ENCODE peak calls at places on chromosomes 4 and X, in nine cellular contexts. One of them, this sample, is unnamed.

GRCh38 chr4:55725057-55725456 is 89.0 kb upstream of the NMU start:
- DNase-seq in GM12878: no peak
- DNase-seq in upper lobe of right lung: no peak
- DNase-seq in sciatic nerve: no peak
- DNase-seq in astrocyte of the cerebellum: no peak
- DNase-seq in right lobe of liver: no peak
- DNase-seq in GM13976: no peak
- DNase-seq in activated naive CD4-positive, alpha-beta T cell: no peak
- DNase-seq in NCI-H2029 treated with DMSO at 0.1 percent for 48 hours: no peak
- DNase-seq in this sample: peak; percentile 5

GRCh38 chr4:23455482-23455881 is 434.4 kb downstream of the PPARGC1A start:
- DNase-seq in NCI-H2029 treated with DMSO at 0.1 percent for 48 hours: no peak
- DNase-seq in right lobe of liver: no peak
- DNase-seq in activated naive CD4-positive, alpha-beta T cell: no peak
- DNase-seq in GM12878: no peak
- DNase-seq in upper lobe of right lung: no peak
- DNase-seq in sciatic nerve: no peak
- DNase-seq in GM13976: no peak
- DNase-seq in astrocyte of the cerebellum: peak; percentile 4
- DNase-seq in this sample: no peak

GRCh38 chr4:123298798-123299197 is 97.8 kb upstream of the SPRY1 start:
- DNase-seq in right lobe of liver: no peak
- DNase-seq in NCI-H2029 treated with DMSO at 0.1 percent for 48 hours: no peak
- DNase-seq in upper lobe of right lung: no peak
- DNase-seq in GM12878: no peak
- DNase-seq in sciatic nerve: no peak
- DNase-seq in activated naive CD4-positive, alpha-beta T cell: no peak
- DNase-seq in astrocyte of the cerebellum: no peak
- DNase-seq in GM13976: no peak
- DNase-seq in this sample: no peak

GRCh38 chr4:58192217-58192616 is 1082.0 kb upstream of the IGFBP7 start:
- DNase-seq in NCI-H2029 treated with DMSO at 0.1 percent for 48 hours: no peak
- DNase-seq in GM13976: no peak
- DNase-seq in right lobe of liver: no peak
- DNase-seq in upper lobe of right lung: no peak
- DNase-seq in activated naive CD4-positive, alpha-beta T cell: no peak
- DNase-seq in sciatic nerve: no peak
- DNase-seq in GM12878: no peak
- DNase-seq in astrocyte of the cerebellum: no peak
- DNase-seq in this sample: no peak

GRCh38 chrX:44733931-44734330 is 109.9 kb upstream of the DUSP21 start:
- DNase-seq in NCI-H2029 treated with DMSO at 0.1 percent for 48 hours: no peak
- DNase-seq in GM13976: no peak
- DNase-seq in sciatic nerve: no peak
- DNase-seq in activated naive CD4-positive, alpha-beta T cell: no peak
- DNase-seq in right lobe of liver: no peak
- DNase-seq in astrocyte of the cerebellum: no peak
- DNase-seq in GM12878: no peak
- DNase-seq in upper lobe of right lung: no peak
- DNase-seq in this sample: no peak

GRCh38 chr4:94298725-94299252 is 43.8 kb downstream of the HPGDS start:
- DNase-seq in activated naive CD4-positive, alpha-beta T cell: no peak
- DNase-seq in sciatic nerve: no peak
- DNase-seq in upper lobe of right lung: no peak
- DNase-seq in astrocyte of the cerebellum: no peak
- DNase-seq in NCI-H2029 treated with DMSO at 0.1 percent for 48 hours: no peak
- DNase-seq in GM12878: no peak
- DNase-seq in right lobe of liver: no peak
- DNase-seq in GM13976: no peak
- DNase-seq in this sample: no peak

GRCh38 chr4:21888195-21888976 is 60.2 kb downstream of the KCNIP4 start:
- DNase-seq in right lobe of liver: no peak
- DNase-seq in GM12878: no peak
- DNase-seq in upper lobe of right lung: no peak
- DNase-seq in NCI-H2029 treated with DMSO at 0.1 percent for 48 hours: no peak
- DNase-seq in astrocyte of the cerebellum: peak; percentile 80
- DNase-seq in GM13976: no peak
- DNase-seq in activated naive CD4-positive, alpha-beta T cell: no peak
- DNase-seq in sciatic nerve: no peak
- DNase-seq in this sample: no peak

GRCh38 chr4:158192439-158193158 is 17.7 kb upstream of the TMEM144 start:
- DNase-seq in activated naive CD4-positive, alpha-beta T cell: no peak
- DNase-seq in astrocyte of the cerebellum: no peak
- DNase-seq in GM13976: no peak
- DNase-seq in sciatic nerve: no peak
- DNase-seq in upper lobe of right lung: no peak
- DNase-seq in right lobe of liver: no peak
- DNase-seq in NCI-H2029 treated with DMSO at 0.1 percent for 48 hours: no peak
- DNase-seq in GM12878: no peak
- DNase-seq in this sample: no peak

GRCh38 chrX:153580700-153581386 is 18.1 kb downstream of the CCNQ start:
- DNase-seq in NCI-H2029 treated with DMSO at 0.1 percent for 48 hours: no peak
- DNase-seq in upper lobe of right lung: no peak
- DNase-seq in astrocyte of the cerebellum: no peak
- DNase-seq in sciatic nerve: no peak
- DNase-seq in activated naive CD4-positive, alpha-beta T cell: no peak
- DNase-seq in GM12878: no peak
- DNase-seq in right lobe of liver: no peak
- DNase-seq in GM13976: no peak
- DNase-seq in this sample: no peak

GRCh38 chr4:77765720-77766119 is 53.4 kb downstream of the CNOT6L start:
- DNase-seq in right lobe of liver: no peak
- DNase-seq in activated naive CD4-positive, alpha-beta T cell: no peak
- DNase-seq in upper lobe of right lung: no peak
- DNase-seq in sciatic nerve: no peak
- DNase-seq in NCI-H2029 treated with DMSO at 0.1 percent for 48 hours: no peak
- DNase-seq in astrocyte of the cerebellum: no peak
- DNase-seq in GM13976: no peak
- DNase-seq in GM12878: no peak
- DNase-seq in this sample: no peak

GRCh38 chr4:92253550-92253949 is 50.2 kb upstream of the GRID2 start:
- DNase-seq in activated naive CD4-positive, alpha-beta T cell: no peak
- DNase-seq in upper lobe of right lung: no peak
- DNase-seq in right lobe of liver: no peak
- DNase-seq in NCI-H2029 treated with DMSO at 0.1 percent for 48 hours: no peak
- DNase-seq in GM12878: no peak
- DNase-seq in GM13976: no peak
- DNase-seq in astrocyte of the cerebellum: no peak
- DNase-seq in sciatic nerve: no peak
- DNase-seq in this sample: no peak

GRCh38 chr4:36758779-36759178 is 477.4 kb downstream of the DTHD1 start:
- DNase-seq in astrocyte of the cerebellum: no peak
- DNase-seq in GM12878: no peak
- DNase-seq in sciatic nerve: no peak
- DNase-seq in GM13976: no peak
- DNase-seq in upper lobe of right lung: no peak
- DNase-seq in NCI-H2029 treated with DMSO at 0.1 percent for 48 hours: no peak
- DNase-seq in activated naive CD4-positive, alpha-beta T cell: no peak
- DNase-seq in right lobe of liver: no peak
- DNase-seq in this sample: no peak

GRCh38 chrX:11787564-11787963 is 29.5 kb downstream of the MSL3 start:
- DNase-seq in GM13976: no peak
- DNase-seq in sciatic nerve: peak; percentile 86
- DNase-seq in right lobe of liver: no peak
- DNase-seq in astrocyte of the cerebellum: peak; percentile 31
- DNase-seq in upper lobe of right lung: peak; percentile 69
- DNase-seq in NCI-H2029 treated with DMSO at 0.1 percent for 48 hours: no peak
- DNase-seq in activated naive CD4-positive, alpha-beta T cell: peak; percentile 60
- DNase-seq in GM12878: no peak
- DNase-seq in this sample: peak; percentile 46

GRCh38 chrX:98380556-98380955 is 1496.8 kb downstream of the RPA4 start:
- DNase-seq in astrocyte of the cerebellum: no peak
- DNase-seq in right lobe of liver: no peak
- DNase-seq in sciatic nerve: no peak
- DNase-seq in GM12878: no peak
- DNase-seq in upper lobe of right lung: no peak
- DNase-seq in GM13976: no peak
- DNase-seq in activated naive CD4-positive, alpha-beta T cell: no peak
- DNase-seq in NCI-H2029 treated with DMSO at 0.1 percent for 48 hours: no peak
- DNase-seq in this sample: no peak

GRCh38 chr4:47804598-47804997 is 33.3 kb downstream of the CORIN start:
- DNase-seq in NCI-H2029 treated with DMSO at 0.1 percent for 48 hours: no peak
- DNase-seq in right lobe of liver: no peak
- DNase-seq in sciatic nerve: no peak
- DNase-seq in activated naive CD4-positive, alpha-beta T cell: no peak
- DNase-seq in astrocyte of the cerebellum: no peak
- DNase-seq in GM12878: no peak
- DNase-seq in GM13976: no peak
- DNase-seq in upper lobe of right lung: no peak
- DNase-seq in this sample: no peak

GRCh38 chr4:181897935-181898334 is 345.3 kb upstream of the TENM3 start:
- DNase-seq in activated naive CD4-positive, alpha-beta T cell: no peak
- DNase-seq in right lobe of liver: no peak
- DNase-seq in NCI-H2029 treated with DMSO at 0.1 percent for 48 hours: no peak
- DNase-seq in GM12878: no peak
- DNase-seq in upper lobe of right lung: no peak
- DNase-seq in sciatic nerve: no peak
- DNase-seq in GM13976: no peak
- DNase-seq in astrocyte of the cerebellum: no peak
- DNase-seq in this sample: no peak

GRCh38 chrX:64394059-64394873 is 986 bp downstream of the MTMR8 start:
- DNase-seq in upper lobe of right lung: no peak
- DNase-seq in sciatic nerve: no peak
- DNase-seq in astrocyte of the cerebellum: no peak
- DNase-seq in GM12878: no peak
- DNase-seq in GM13976: peak; percentile 14
- DNase-seq in activated naive CD4-positive, alpha-beta T cell: no peak
- DNase-seq in NCI-H2029 treated with DMSO at 0.1 percent for 48 hours: no peak
- DNase-seq in right lobe of liver: no peak
- DNase-seq in this sample: no peak

GRCh38 chr4:69322055-69322454 is 41.8 kb downstream of the UGT2B28 start:
- DNase-seq in right lobe of liver: no peak
- DNase-seq in sciatic nerve: no peak
- DNase-seq in GM12878: no peak
- DNase-seq in astrocyte of the cerebellum: peak; percentile 13
- DNase-seq in upper lobe of right lung: no peak
- DNase-seq in activated naive CD4-positive, alpha-beta T cell: no peak
- DNase-seq in NCI-H2029 treated with DMSO at 0.1 percent for 48 hours: peak; percentile 50
- DNase-seq in GM13976: no peak
- DNase-seq in this sample: no peak

GRCh38 chr4:23747131-23747752 is 142.6 kb downstream of the PPARGC1A start:
- DNase-seq in right lobe of liver: no peak
- DNase-seq in sciatic nerve: no peak
- DNase-seq in GM13976: no peak
- DNase-seq in astrocyte of the cerebellum: no peak
- DNase-seq in NCI-H2029 treated with DMSO at 0.1 percent for 48 hours: no peak
- DNase-seq in activated naive CD4-positive, alpha-beta T cell: no peak
- DNase-seq in upper lobe of right lung: no peak
- DNase-seq in GM12878: no peak
- DNase-seq in this sample: no peak

GRCh38 chr4:155400893-155401292 is 24.1 kb upstream of the MAP9 start:
- DNase-seq in upper lobe of right lung: no peak
- DNase-seq in GM12878: no peak
- DNase-seq in activated naive CD4-positive, alpha-beta T cell: no peak
- DNase-seq in sciatic nerve: no peak
- DNase-seq in GM13976: no peak
- DNase-seq in NCI-H2029 treated with DMSO at 0.1 percent for 48 hours: no peak
- DNase-seq in right lobe of liver: no peak
- DNase-seq in astrocyte of the cerebellum: no peak
- DNase-seq in this sample: no peak

GRCh38 chrX:42930951-42931350 is 153.0 kb upstream of the PPP1R2C start:
- DNase-seq in GM12878: no peak
- DNase-seq in GM13976: no peak
- DNase-seq in sciatic nerve: no peak
- DNase-seq in upper lobe of right lung: no peak
- DNase-seq in activated naive CD4-positive, alpha-beta T cell: no peak
- DNase-seq in right lobe of liver: no peak
- DNase-seq in NCI-H2029 treated with DMSO at 0.1 percent for 48 hours: no peak
- DNase-seq in astrocyte of the cerebellum: no peak
- DNase-seq in this sample: no peak

GRCh38 chr4:106266201-106266600 is 49.8 kb downstream of the TBCK start:
- DNase-seq in GM12878: peak; percentile 7
- DNase-seq in sciatic nerve: no peak
- DNase-seq in NCI-H2029 treated with DMSO at 0.1 percent for 48 hours: peak; percentile 1
- DNase-seq in right lobe of liver: no peak
- DNase-seq in upper lobe of right lung: no peak
- DNase-seq in activated naive CD4-positive, alpha-beta T cell: no peak
- DNase-seq in astrocyte of the cerebellum: peak; percentile 68
- DNase-seq in GM13976: peak; percentile 17
- DNase-seq in this sample: no peak

GRCh38 chr4:163243297-163243981 is 76.7 kb upstream of the NAF1 start:
- DNase-seq in GM13976: no peak
- DNase-seq in NCI-H2029 treated with DMSO at 0.1 percent for 48 hours: no peak
- DNase-seq in upper lobe of right lung: no peak
- DNase-seq in sciatic nerve: no peak
- DNase-seq in GM12878: no peak
- DNase-seq in astrocyte of the cerebellum: no peak
- DNase-seq in activated naive CD4-positive, alpha-beta T cell: no peak
- DNase-seq in right lobe of liver: no peak
- DNase-seq in this sample: no peak

This sample was measured in GM06990.